ENCODE peak calls at places on chromosomes 7 and 10, in seven cellular contexts. One of them, this sample, is unnamed.

GRCh38 chr7:77800158-77800557 is 1.6 kb downstream of the PHTF2 start:
- DNase-seq in K562: peak; percentile 80
- DNase-seq in H1: no peak
- DNase-seq in HepG2: no peak
- DNase-seq in GM12878: peak; percentile 48
- DNase-seq in SK-N-SH: no peak
- DNase-seq in GM12891: no peak
- DNase-seq in this sample: no peak

GRCh38 chr10:132931258-132931657 is 11.1 kb downstream of the CFAP46 start:
- DNase-seq in K562: no peak
- DNase-seq in H1: no peak
- DNase-seq in HepG2: no peak
- DNase-seq in GM12878: no peak
- DNase-seq in SK-N-SH: no peak
- DNase-seq in GM12891: no peak
- DNase-seq in this sample: no peak

GRCh38 chr7:158216198-158216597 is 371.4 kb downstream of the PTPRN2 start:
- DNase-seq in K562: no peak
- DNase-seq in H1: no peak
- DNase-seq in HepG2: no peak
- DNase-seq in GM12878: no peak
- DNase-seq in SK-N-SH: no peak
- DNase-seq in GM12891: no peak
- DNase-seq in this sample: no peak

GRCh38 chr7:20816389-20816959 is 29.8 kb upstream of the SP8 start:
- DNase-seq in K562: no peak
- DNase-seq in H1: no peak
- DNase-seq in HepG2: no peak
- DNase-seq in GM12878: no peak
- DNase-seq in SK-N-SH: no peak
- DNase-seq in GM12891: no peak
- DNase-seq in this sample: no peak

GRCh38 chr7:15687645-15688025 is 1.2 kb upstream of the MEOX2 start:
- DNase-seq in K562: no peak
- DNase-seq in H1: no peak
- DNase-seq in HepG2: no peak
- DNase-seq in GM12878: no peak
- DNase-seq in SK-N-SH: peak; percentile 19
- DNase-seq in GM12891: no peak
- DNase-seq in this sample: no peak

GRCh38 chr7:139580435-139580834 is 57.0 kb downstream of the CLEC2L start:
- DNase-seq in K562: no peak
- DNase-seq in H1: no peak
- DNase-seq in HepG2: no peak
- DNase-seq in GM12878: no peak
- DNase-seq in SK-N-SH: no peak
- DNase-seq in GM12891: no peak
- DNase-seq in this sample: no peak

GRCh38 chr7:32894171-32894570 is 2.6 kb upstream of the KBTBD2 start:
- DNase-seq in K562: no peak
- DNase-seq in H1: no peak
- DNase-seq in HepG2: no peak
- DNase-seq in GM12878: no peak
- DNase-seq in SK-N-SH: no peak
- DNase-seq in GM12891: no peak
- DNase-seq in this sample: no peak

GRCh38 chr10:130543787-130544186 is 407.6 kb downstream of the GLRX3 start:
- DNase-seq in K562: no peak
- DNase-seq in H1: no peak
- DNase-seq in HepG2: no peak
- DNase-seq in GM12878: no peak
- DNase-seq in SK-N-SH: no peak
- DNase-seq in GM12891: no peak
- DNase-seq in this sample: no peak

GRCh38 chr10:62239994-62240393 is 28.6 kb downstream of the RTKN2 start:
- DNase-seq in K562: no peak
- DNase-seq in H1: no peak
- DNase-seq in HepG2: no peak
- DNase-seq in GM12878: no peak
- DNase-seq in SK-N-SH: no peak
- DNase-seq in GM12891: no peak
- DNase-seq in this sample: no peak

GRCh38 chr7:44236333-44236728 is 35.6 kb downstream of the YKT6 start:
- DNase-seq in K562: no peak
- DNase-seq in H1: no peak
- DNase-seq in HepG2: no peak
- DNase-seq in GM12878: no peak
- DNase-seq in SK-N-SH: peak; percentile 83
- DNase-seq in GM12891: no peak
- DNase-seq in this sample: no peak

GRCh38 chr10:19245889-19246841 is 197.6 kb downstream of the MALRD1 start:
- DNase-seq in K562: no peak
- DNase-seq in H1: no peak
- DNase-seq in HepG2: no peak
- DNase-seq in GM12878: no peak
- DNase-seq in SK-N-SH: peak; percentile 42
- DNase-seq in GM12891: no peak
- DNase-seq in this sample: no peak

GRCh38 chr10:15660990-15661389 is 58.7 kb downstream of the ITGA8 start:
- DNase-seq in K562: no peak
- DNase-seq in H1: no peak
- DNase-seq in HepG2: no peak
- DNase-seq in GM12878: no peak
- DNase-seq in SK-N-SH: no peak
- DNase-seq in GM12891: no peak
- DNase-seq in this sample: no peak

GRCh38 chr7:27302590-27302989 is 60.0 kb downstream of the EVX1 start:
- DNase-seq in K562: no peak
- DNase-seq in H1: no peak
- DNase-seq in HepG2: no peak
- DNase-seq in GM12878: no peak
- DNase-seq in SK-N-SH: no peak
- DNase-seq in GM12891: no peak
- DNase-seq in this sample: no peak

GRCh38 chr10:31584098-31584631 is 265.1 kb downstream of the ZEB1 start:
- DNase-seq in K562: no peak
- DNase-seq in H1: no peak
- DNase-seq in HepG2: no peak
- DNase-seq in GM12878: no peak
- DNase-seq in SK-N-SH: peak; percentile 61
- DNase-seq in GM12891: no peak
- DNase-seq in this sample: no peak

GRCh38 chr10:62037890-62038608 is 136.6 kb downstream of the ARID5B start:
- DNase-seq in K562: no peak
- DNase-seq in H1: no peak
- DNase-seq in HepG2: peak; percentile 91
- DNase-seq in GM12878: no peak
- DNase-seq in SK-N-SH: no peak
- DNase-seq in GM12891: no peak
- DNase-seq in this sample: no peak

GRCh38 chr7:33334349-33334748 is 205.0 kb downstream of the BBS9 start:
- DNase-seq in K562: no peak
- DNase-seq in H1: peak; percentile 15
- DNase-seq in HepG2: peak; percentile 6
- DNase-seq in GM12878: no peak
- DNase-seq in SK-N-SH: peak; percentile 16
- DNase-seq in GM12891: no peak
- DNase-seq in this sample: no peak

GRCh38 chr7:24825315-24825917 is 68.2 kb upstream of the GSDME start:
- DNase-seq in K562: no peak
- DNase-seq in H1: no peak
- DNase-seq in HepG2: no peak
- DNase-seq in GM12878: no peak
- DNase-seq in SK-N-SH: no peak
- DNase-seq in GM12891: no peak
- DNase-seq in this sample: no peak

GRCh38 chr7:64874114-64874513 is 29.0 kb upstream of the ZNF273 start:
- DNase-seq in K562: peak; percentile 2
- DNase-seq in H1: no peak
- DNase-seq in HepG2: no peak
- DNase-seq in GM12878: no peak
- DNase-seq in SK-N-SH: peak; percentile 9
- DNase-seq in GM12891: no peak
- DNase-seq in this sample: no peak

GRCh38 chr7:135558337-135558767 is 635 bp downstream of the NUP205 start:
- DNase-seq in K562: peak; percentile 91
- DNase-seq in H1: no peak
- DNase-seq in HepG2: peak; percentile 71
- DNase-seq in GM12878: peak; percentile 62
- DNase-seq in SK-N-SH: peak; percentile 84
- DNase-seq in GM12891: peak; percentile 52
- DNase-seq in this sample: peak; percentile 52

GRCh38 chr7:2170576-2171521 is 61.9 kb downstream of the MAD1L1 start:
- DNase-seq in K562: no peak
- DNase-seq in H1: no peak
- DNase-seq in HepG2: peak; percentile 65
- DNase-seq in GM12878: no peak
- DNase-seq in SK-N-SH: peak; percentile 36
- DNase-seq in GM12891: no peak
- DNase-seq in this sample: no peak

GRCh38 chr7:2171855-2172254 is 60.9 kb downstream of the MAD1L1 start:
- DNase-seq in K562: no peak
- DNase-seq in H1: no peak
- DNase-seq in HepG2: no peak
- DNase-seq in GM12878: no peak
- DNase-seq in SK-N-SH: peak; percentile 40
- DNase-seq in GM12891: no peak
- DNase-seq in this sample: no peak

GRCh38 chr7:2169923-2170575 is 62.7 kb downstream of the MAD1L1 start:
- DNase-seq in K562: no peak
- DNase-seq in H1: no peak
- DNase-seq in HepG2: no peak
- DNase-seq in GM12878: no peak
- DNase-seq in SK-N-SH: peak; percentile 71
- DNase-seq in GM12891: no peak
- DNase-seq in this sample: no peak

GRCh38 chr7:2173184-2173827 is 59.4 kb downstream of the MAD1L1 start:
- DNase-seq in K562: no peak
- DNase-seq in H1: no peak
- DNase-seq in HepG2: no peak
- DNase-seq in GM12878: no peak
- DNase-seq in SK-N-SH: peak; percentile 32
- DNase-seq in GM12891: no peak
- DNase-seq in this sample: no peak

GRCh38 chr7:2172311-2173183 is 60.2 kb downstream of the MAD1L1 start:
- DNase-seq in K562: no peak
- DNase-seq in H1: no peak
- DNase-seq in HepG2: peak; percentile 76
- DNase-seq in GM12878: no peak
- DNase-seq in SK-N-SH: peak; percentile 39
- DNase-seq in GM12891: no peak
- DNase-seq in this sample: no peak
- TF ChIP-seq TAF1 in K562: no peak
- TF ChIP-seq TAF1 in H1: no peak
- TF ChIP-seq TAF1 in HepG2: no peak
- TF ChIP-seq TAF1 in GM12878: no peak
- TF ChIP-seq TAF1 in SK-N-SH: no peak
- TF ChIP-seq TAF1 in GM12891: no peak
- TF ChIP-seq TAF1 in this sample: no peak

GRCh38 chr10:48579251-48579960 is 25.5 kb downstream of the ARHGAP22 start:
- DNase-seq in K562: no peak
- DNase-seq in H1: no peak
- DNase-seq in HepG2: no peak
- DNase-seq in GM12878: no peak
- DNase-seq in SK-N-SH: peak; percentile 68
- DNase-seq in GM12891: no peak
- DNase-seq in this sample: no peak
- TF ChIP-seq TAF1 in K562: no peak
- TF ChIP-seq TAF1 in H1: no peak
- TF ChIP-seq TAF1 in HepG2: no peak
- TF ChIP-seq TAF1 in GM12878: no peak
- TF ChIP-seq TAF1 in SK-N-SH: no peak
- TF ChIP-seq TAF1 in GM12891: no peak
- TF ChIP-seq TAF1 in this sample: no peak

GRCh38 chr7:90618880-90619279 is 22.8 kb downstream of the CDK14 start:
- DNase-seq in K562: no peak
- DNase-seq in H1: no peak
- DNase-seq in HepG2: no peak
- DNase-seq in GM12878: no peak
- DNase-seq in SK-N-SH: no peak
- DNase-seq in GM12891: no peak
- DNase-seq in this sample: no peak
- TF ChIP-seq TAF1 in K562: no peak
- TF ChIP-seq TAF1 in H1: no peak
- TF ChIP-seq TAF1 in HepG2: no peak
- TF ChIP-seq TAF1 in GM12878: no peak
- TF ChIP-seq TAF1 in SK-N-SH: no peak
- TF ChIP-seq TAF1 in GM12891: no peak
- TF ChIP-seq TAF1 in this sample: no peak

GRCh38 chr7:49848211-49848841 is 74.9 kb downstream of the VWC2 start:
- DNase-seq in K562: no peak
- DNase-seq in H1: no peak
- DNase-seq in HepG2: no peak
- DNase-seq in GM12878: no peak
- DNase-seq in SK-N-SH: no peak
- DNase-seq in GM12891: no peak
- DNase-seq in this sample: no peak

GRCh38 chr7:49855281-49855980 is 82.0 kb downstream of the VWC2 start:
- DNase-seq in K562: no peak
- DNase-seq in H1: no peak
- DNase-seq in HepG2: no peak
- DNase-seq in GM12878: no peak
- DNase-seq in SK-N-SH: no peak
- DNase-seq in GM12891: no peak
- DNase-seq in this sample: no peak

GRCh38 chr7:49850921-49851613 is 77.6 kb downstream of the VWC2 start:
- DNase-seq in K562: no peak
- DNase-seq in H1: no peak
- DNase-seq in HepG2: no peak
- DNase-seq in GM12878: no peak
- DNase-seq in SK-N-SH: no peak
- DNase-seq in GM12891: no peak
- DNase-seq in this sample: no peak

DNA sequence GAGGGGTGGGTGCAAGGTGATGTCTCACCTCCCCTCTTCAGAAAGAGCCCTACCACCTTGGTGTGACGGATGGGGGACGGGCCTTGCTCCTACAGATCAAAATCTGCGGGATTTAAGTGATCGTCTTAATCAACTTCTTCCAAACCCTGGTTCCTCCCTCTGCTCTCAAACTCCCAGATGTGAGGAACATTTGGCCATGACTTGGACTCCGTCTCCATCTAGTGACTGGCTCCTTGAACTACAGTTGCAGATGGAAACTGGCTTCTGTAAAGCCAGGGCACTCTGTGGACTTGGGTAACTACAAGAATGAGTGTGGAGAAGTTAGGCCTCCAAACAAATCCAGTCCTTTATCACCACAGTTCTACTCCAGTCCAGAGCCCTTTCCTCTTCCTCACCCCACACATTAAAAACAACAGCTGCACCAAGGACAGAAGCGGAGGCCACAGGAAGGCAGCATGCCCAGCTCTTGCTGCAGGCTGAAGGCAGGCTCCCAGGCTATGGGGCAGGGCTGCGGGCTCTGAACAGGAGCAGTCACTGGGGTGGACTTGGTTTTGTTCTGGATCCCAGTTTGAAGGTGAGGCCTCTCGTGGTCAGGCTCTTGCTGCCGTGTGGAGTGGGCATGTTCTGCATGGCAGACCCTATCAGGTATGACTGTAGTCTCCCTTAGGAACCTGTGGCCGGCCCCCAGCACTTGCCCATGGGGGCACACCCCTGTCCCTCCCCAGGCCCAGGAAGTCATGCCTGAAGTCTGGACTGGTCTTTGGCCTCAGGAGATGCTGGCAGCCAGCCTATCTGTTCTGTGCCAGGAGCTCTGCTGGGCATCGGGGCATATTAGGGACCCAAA is 79.4 kb downstream of the VWC2 start:
- DNase-seq in K562: peak; percentile 46
- DNase-seq in H1: peak; percentile 46
- DNase-seq in HepG2: peak; percentile 39
- DNase-seq in GM12878: no peak
- DNase-seq in SK-N-SH: peak; percentile 68
- DNase-seq in GM12891: peak; percentile 31
- DNase-seq in this sample: peak; percentile 25
- TF ChIP-seq TAF1 in K562: no peak
- TF ChIP-seq TAF1 in H1: no peak
- TF ChIP-seq TAF1 in HepG2: no peak
- TF ChIP-seq TAF1 in GM12878: no peak
- TF ChIP-seq TAF1 in SK-N-SH: no peak
- TF ChIP-seq TAF1 in GM12891: no peak
- TF ChIP-seq TAF1 in this sample: no peak

This sample was measured in GM12892.